ENCODE peak calls at places on chromosomes 2 and 18, in four cellular contexts. V is mammary epithelial cell, X is uterus, R is prostate gland. E is an unnamed sample. For H3K36me3, the result is how much of the 10 kb centered on the place peaks cover.

GRCh38 chr18:9619545-9619944 is 5.2 kb upstream of the PPP4R1 start:
- DNase-seq in V (peak), X (no peak), R (no peak), E (peak)

GRCh38 chr18:47936975-47937374 is 6.5 kb upstream of the SMAD2 start:
- DNase-seq in V (no peak), X (no peak), R (no peak), E (no peak)

GRCh38 chr2:240437861-240438809 is 2.7 kb downstream of the GPC1 start:
- DNase-seq in V (peak), X (peak), R (peak), E (peak)

GRCh38 chr2:39665811-39666488 is at the start of gene TMEM178A:
- DNase-seq in V (no peak), X (peak), R (no peak), E (no peak)

GRCh38 chr2:16218651-16219050 is 278.3 kb downstream of the MYCN start:
- DNase-seq in V (no peak), X (no peak), R (no peak), E (no peak)

GRCh38 chr2:74424995-74425406 is 3.5 kb downstream of the WDR54 start:
- DNase-seq in V (no peak), X (no peak), R (no peak), E (no peak)

GRCh38 chr2:241911551-241911950 is 42.0 kb downstream of the RTP5 start:
- DNase-seq in V (no peak), X (no peak), R (no peak), E (no peak)

GRCh38 chr2:233480490-233481202 is 85.9 kb downstream of the USP40 start:
- DNase-seq in V (no peak), X (no peak), R (peak), E (no peak)

GRCh38 chr2:134458950-134459349 is 205.1 kb downstream of the MGAT5 start:
- DNase-seq in V (no peak), X (no peak), R (no peak), E (no peak)

GRCh38 chr18:63832470-63832869 is 55.0 kb upstream of the SERPINB2 start:
- DNase-seq in V (peak), X (no peak), R (no peak), E (no peak)

GRCh38 chr2:179050735-179051134 is 798 bp upstream of the CCDC141 start:
- DNase-seq in V (no peak), X (no peak), R (no peak), E (no peak)

GRCh38 chr2:206442854-206443734 is at the start of gene ADAM23:
- DNase-seq in V (peak), X (peak), R (no peak), E (no peak)

GRCh38 chr2:229921101-229921891 is 513 bp downstream of the TRIP12 start:
- DNase-seq in V (peak), X (peak), R (peak), E (peak)

GRCh38 chr18:8507881-8508280 is 101.4 kb upstream of the RAB12 start:
- DNase-seq in V (no peak), X (no peak), R (no peak), E (no peak)

GRCh38 chr18:9103488-9103887 is 989 bp downstream of the NDUFV2 start:
- DNase-seq in V (peak), X (no peak), R (no peak), E (peak)

GRCh38 chr2:166384774-166385173 is 9.0 kb upstream of the SCN9A start:
- DNase-seq in V (peak), X (no peak), R (no peak), E (no peak)

GRCh38 chr2:9738718-9739496 is 104.4 kb upstream of the TAF1B start:
- DNase-seq in V (no peak), X (peak), R (no peak), E (no peak)

GRCh38 chr2:120318626-120319025 is 27.3 kb upstream of the INHBB start:
- DNase-seq in V (no peak), X (peak), R (no peak), E (no peak)

GRCh38 chr18:52046842-52047241 is 293.2 kb upstream of the DCC start:
- DNase-seq in V (no peak), X (no peak), R (no peak), E (no peak)

GRCh38 chr2:136319227-136319626 is 201.3 kb upstream of the CXCR4 start:
- DNase-seq in V (no peak), X (no peak), R (no peak), E (no peak)

GRCh38 chr18:23894661-23895175 is 119.8 kb upstream of the TTC39C start:
- DNase-seq in V (no peak), X (no peak), R (no peak), E (no peak)

GRCh38 chr2:29054430-29054829 is 19.9 kb downstream of the PCARE start:
- DNase-seq in V (no peak), X (no peak), R (no peak), E (no peak)

GRCh38 chr2:149329470-149330126 is 789 bp upstream of the LYPD6 start:
- DNase-seq in V (peak), X (no peak), R (peak), E (no peak)

GRCh38 chr18:12032786-12033642 is 51.7 kb downstream of the IMPA2 start:
- DNase-seq in V (peak), X (no peak), R (no peak), E (peak)

GRCh38 chr2:46942143-46942526 is 26.5 kb upstream of the MCFD2 start:
- DNase-seq in V (peak), X (no peak), R (peak), E (no peak)

GRCh38 chr2:142290931-142291330 is 160.1 kb upstream of the LRP1B start:
- DNase-seq in V (peak), X (no peak), R (no peak), E (no peak)

GRCh38 chr2:64359892-64360657 is 93.9 kb upstream of the LGALSL start:
- DNase-seq in V (peak), X (peak), R (peak), E (peak)

GRCh38 chr18:55405655-55406373 is 182.2 kb downstream of the TCF4 start:
- DNase-seq in V (peak), X (peak), R (peak), E (peak)

GRCh38 chr18:5424903-5425302 is 118.9 kb downstream of the EPB41L3 start:
- DNase-seq in V (no peak), X (no peak), R (no peak), E (no peak)

GRCh38 chr2:82023710-82024109 is 1719.2 kb upstream of the LRRTM1 start:
- DNase-seq in V (no peak), X (no peak), R (no peak), E (no peak)

GRCh38 chr18:50614838-50615237 is 55.0 kb downstream of the MAPK4 start:
- DNase-seq in V (peak), X (no peak), R (peak), E (no peak)

GRCh38 chr2:158600155-158600802 is 143.5 kb downstream of the PKP4 start:
- DNase-seq in V (peak), X (no peak), R (peak), E (peak)

GRCh38 chr2:110842048-110842447 is 109.7 kb downstream of the ACOXL start:
- DNase-seq in V (peak), X (no peak), R (no peak), E (no peak)

GRCh38 chr2:238330391-238330790 is 10.1 kb downstream of the TRAF3IP1 start:
- DNase-seq in V (no peak), X (no peak), R (no peak), E (no peak)

DNA sequence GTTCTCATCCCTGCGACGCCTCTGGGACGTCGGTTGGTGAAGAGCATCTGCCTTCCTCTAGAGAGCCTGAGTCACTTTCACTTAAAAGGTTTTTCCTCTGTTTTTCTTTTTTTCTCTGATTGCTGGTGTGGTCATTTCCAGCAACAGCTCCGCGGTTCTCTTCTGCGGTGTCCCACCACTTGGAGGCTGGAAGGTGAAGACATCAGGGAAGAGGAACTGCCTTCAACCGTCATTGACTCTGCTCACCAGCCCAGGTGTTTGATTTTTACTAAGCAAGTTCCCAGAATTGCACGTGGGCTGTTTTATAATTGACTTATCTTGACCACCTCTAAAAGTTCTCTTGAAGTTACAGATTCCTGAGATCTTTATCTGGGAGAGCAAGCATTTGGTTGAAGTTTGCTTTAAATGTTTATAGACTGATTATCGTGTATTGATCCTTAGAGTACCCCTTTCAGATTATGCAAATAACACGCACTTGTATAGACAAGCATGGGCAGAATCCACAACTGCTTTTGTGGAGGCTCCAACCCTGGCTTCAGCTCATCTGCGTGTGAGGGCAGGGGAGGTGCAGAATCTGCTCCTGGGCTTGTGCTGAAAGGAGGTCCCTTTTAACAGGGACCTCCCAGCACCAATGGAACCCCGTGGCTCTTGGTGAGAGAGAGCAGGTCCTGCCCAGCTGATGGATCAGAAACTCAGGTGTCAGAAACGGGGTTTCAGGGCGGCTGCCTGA is 3.5 kb downstream of the CTDP1 start:
- DNase-seq in V (no peak), X (no peak), R (no peak), E (no peak)
- H3K4me3 ChIP-seq in V (no peak), X (no peak), R (no peak), E (no peak)

DNA sequence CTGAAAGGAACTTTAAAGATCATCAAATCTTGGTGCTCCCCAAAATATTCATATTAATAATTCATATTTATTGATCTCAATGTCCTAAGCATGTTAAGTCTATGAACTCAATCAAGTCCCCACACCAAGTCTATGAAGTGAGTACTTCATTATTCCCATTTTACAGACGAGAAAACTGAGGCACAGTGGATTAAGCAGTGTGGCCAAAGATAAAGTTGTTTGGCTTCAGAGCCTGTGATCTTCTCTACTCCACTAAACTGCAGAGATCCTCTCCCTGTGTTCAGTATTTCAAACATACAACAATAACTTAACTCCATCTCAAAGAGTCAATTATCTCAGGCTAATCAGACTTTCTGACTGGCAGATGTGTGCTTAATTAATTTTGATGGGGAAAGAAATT is 29.8 kb downstream of the KCNK3 start:
- DNase-seq in V (no peak), X (no peak), R (no peak), E (no peak)
- H3K27ac ChIP-seq in V (no peak), X (no peak), R (no peak), E (no peak)

DNA sequence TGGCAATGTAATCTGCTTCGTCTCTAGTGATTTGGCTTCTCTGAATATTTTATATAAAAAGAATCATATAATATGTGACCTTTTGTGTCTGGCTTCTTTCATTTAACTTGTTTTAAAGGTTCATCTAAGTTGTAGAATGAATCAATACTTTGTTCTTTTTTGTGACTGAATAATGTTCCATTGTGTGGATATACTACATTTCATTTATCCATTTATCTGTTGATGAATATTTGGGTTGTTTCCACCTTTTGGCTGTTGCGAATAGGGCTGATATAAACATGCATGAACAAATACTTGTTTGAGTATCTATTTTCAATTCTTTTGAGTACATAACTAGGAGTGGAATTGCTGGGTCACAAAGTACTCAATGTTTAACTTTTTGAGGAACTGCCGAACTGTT is 63.8 kb upstream of the TNP1 start:
- DNase-seq in V (no peak), X (no peak), R (no peak), E (no peak)
- H3K36me3 ChIP-seq in V (under half), X (under half), R (under half), E (under half)

DNA sequence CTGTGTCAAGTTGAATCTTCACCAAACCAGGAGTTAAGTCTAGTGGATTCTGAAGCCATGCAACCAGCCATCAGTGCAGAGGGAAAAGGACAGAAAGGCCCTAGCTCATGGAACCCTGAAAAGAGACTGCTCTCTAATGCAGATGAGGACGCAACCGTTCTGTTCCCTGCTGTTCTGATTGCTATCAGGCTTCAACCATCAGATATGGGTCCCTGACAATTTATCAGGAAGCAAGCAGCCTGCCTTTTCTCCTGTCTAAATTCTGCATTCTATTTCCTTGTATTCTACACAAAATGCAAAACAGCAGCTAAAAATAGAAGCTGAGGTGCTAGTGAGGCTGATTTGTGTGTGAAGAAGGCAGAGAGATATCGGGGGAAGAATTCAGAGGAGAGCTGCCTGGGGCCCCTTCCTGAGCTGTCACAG is 68.4 kb upstream of the RTN4 start:
- DNase-seq in V (no peak), X (no peak), R (no peak), E (no peak)
- H3K4me3 ChIP-seq in V (no peak), X (no peak), R (no peak), E (no peak)

GRCh38 chr2:104430892-104431291 is 423.0 kb upstream of the POU3F3 start:
- DNase-seq in V (no peak), X (no peak), R (no peak), E (no peak)
- H3K27ac ChIP-seq in V (no peak), X (no peak), R (no peak), E (no peak)

DNA sequence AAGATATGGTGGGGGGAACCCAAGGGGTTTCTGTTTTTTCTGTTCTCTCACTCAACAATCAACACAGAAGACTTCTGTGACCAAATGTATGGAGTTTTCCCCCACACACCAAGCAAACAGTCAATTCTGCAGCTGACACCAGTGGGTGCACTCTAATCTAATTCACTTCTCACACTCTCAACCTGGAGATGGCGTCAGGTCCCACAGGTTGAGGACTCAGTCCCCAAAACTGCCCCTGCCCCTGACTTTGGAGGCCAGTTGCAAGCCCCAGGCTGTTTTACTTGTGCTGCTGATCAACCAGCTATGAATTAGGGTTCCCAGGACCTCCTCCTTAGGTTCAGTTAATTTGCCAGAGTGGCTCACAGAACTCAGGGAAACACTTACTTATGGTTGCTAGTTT is 6.2 kb downstream of the RNU2-63P start:
- DNase-seq in V (no peak), X (no peak), R (no peak), E (no peak)
- H3K36me3 ChIP-seq in V (under half), X (under half), R (under half), E (under half)

GRCh38 chr18:62088146-62088545 is 98.7 kb downstream of the PIGN start:
- DNase-seq in V (no peak), X (no peak), R (no peak), E (no peak)

GRCh38 chr18:62085766-62086165 is 101.1 kb downstream of the PIGN start:
- DNase-seq in V (no peak), X (no peak), R (no peak), E (peak)

GRCh38 chr18:62091487-62092120 is 95.3 kb downstream of the PIGN start:
- DNase-seq in V (no peak), X (no peak), R (no peak), E (no peak)

GRCh38 chr18:62089174-62089573 is 97.7 kb downstream of the PIGN start:
- DNase-seq in V (no peak), X (no peak), R (no peak), E (no peak)
- H3K4me3 ChIP-seq in V (no peak), X (no peak), R (no peak), E (no peak)

E was measured in SJSA1.